ENCODE peak calls at places on chromosomes 16 and 17, in eight cellular contexts. X is pancreas; T is dorsolateral prefrontal cortex; K is mammary epithelial cell; M is GM12878; E is heart left ventricle; U is psoas muscle; J is CD8-positive, alpha-beta T cell. V is an unnamed sample. For H3K27me3, the result is how much of the 10 kb centered on the place peaks cover.

GRCh38 chr17:33765871-33766270 is 472.8 kb upstream of the ASIC2 start:
- DNase-seq in X (no peak), T (no peak), K (no peak), M (no peak), E (no peak), U (no peak), J (no peak), V (no peak)

GRCh38 chr16:8936421-8936820 is 27.3 kb downstream of the USP7 start:
- DNase-seq in X (peak), T (peak), K (peak), M (no peak), E (no peak), U (no peak), J (peak), V (peak)

GRCh38 chr17:73291260-73291801 is 20.5 kb downstream of the CDC42EP4 start:
- DNase-seq in X (peak), T (no peak), K (peak), M (peak), E (peak), U (peak), J (no peak), V (no peak)

GRCh38 chr17:78672880-78673371 is 95.7 kb upstream of the DNAH17 start:
- DNase-seq in X (no peak), T (no peak), K (peak), M (no peak), E (no peak), U (peak), J (no peak), V (no peak)

GRCh38 chr17:1423456-1424135 is 23.6 kb upstream of the YWHAE start:
- DNase-seq in X (no peak), T (no peak), K (no peak), M (no peak), E (no peak), U (no peak), J (no peak), V (no peak)

GRCh38 chr16:84284168-84284722 is 10.4 kb upstream of the WFDC1 start:
- DNase-seq in X (no peak), T (no peak), K (no peak), M (no peak), E (peak), U (peak), J (no peak), V (no peak)

GRCh38 chr17:37429442-37429841 is 22.8 kb downstream of the TADA2A start:
- DNase-seq in X (no peak), T (no peak), K (peak), M (no peak), E (no peak), U (no peak), J (no peak), V (no peak)

GRCh38 chr16:66103245-66103644 is 263.2 kb upstream of the CDH5 start:
- DNase-seq in X (no peak), T (no peak), K (no peak), M (no peak), E (no peak), U (no peak), J (no peak), V (no peak)

GRCh38 chr17:50837980-50838954 is 2.9 kb downstream of the WFIKKN2 start:
- DNase-seq in X (no peak), T (no peak), K (no peak), M (no peak), E (no peak), U (no peak), J (no peak), V (no peak)

GRCh38 chr16:15879255-15879804 is 9.1 kb downstream of the CEP20 start:
- DNase-seq in X (no peak), T (no peak), K (peak), M (no peak), E (no peak), U (no peak), J (no peak), V (no peak)

GRCh38 chr17:8153550-8153956 is 1.3 kb upstream of the PER1 start:
- DNase-seq in X (peak), T (peak), K (peak), M (no peak), E (peak), U (peak), J (no peak), V (no peak)

GRCh38 chr17:63075969-63076368 is 109.9 kb downstream of the TANC2 start:
- DNase-seq in X (no peak), T (no peak), K (no peak), M (no peak), E (no peak), U (no peak), J (no peak), V (no peak)

GRCh38 chr17:44792276-44792675 is 33.5 kb downstream of the ADAM11 start:
- DNase-seq in X (no peak), T (no peak), K (peak), M (no peak), E (no peak), U (no peak), J (no peak), V (no peak)

GRCh38 chr16:3690470-3690918 is 26.8 kb downstream of the TRAP1 start:
- DNase-seq in X (peak), T (peak), K (peak), M (peak), E (peak), U (peak), J (peak), V (peak)

GRCh38 chr16:49491111-49491670 is 117.6 kb downstream of the C16orf78 start:
- DNase-seq in X (no peak), T (no peak), K (no peak), M (no peak), E (no peak), U (peak), J (no peak), V (no peak)

GRCh38 chr17:38554430-38555350 is 51.1 kb downstream of the SRCIN1 start:
- DNase-seq in X (no peak), T (no peak), K (peak), M (no peak), E (no peak), U (no peak), J (no peak), V (no peak)

DNA sequence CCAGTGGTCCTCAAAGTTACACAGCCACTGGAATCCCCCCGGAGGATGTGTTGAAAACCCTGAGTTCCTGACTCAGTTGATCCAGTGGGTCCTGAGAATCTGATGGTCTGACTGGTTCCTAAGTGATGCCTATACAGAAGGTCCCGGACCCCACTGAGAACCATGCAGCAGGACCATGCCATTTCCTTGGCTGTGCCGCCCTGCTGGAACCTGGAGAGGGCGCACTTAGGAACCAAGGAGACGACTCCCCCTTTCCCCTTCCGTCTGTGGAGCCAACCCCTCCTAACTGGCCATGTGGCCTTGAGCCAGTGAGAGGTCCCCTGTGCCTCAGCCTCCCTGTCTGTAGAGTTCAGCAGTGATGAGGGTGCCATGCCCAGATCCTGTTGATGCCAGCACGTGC is 22.0 kb downstream of the C16orf74 start:
- DNase-seq in X (no peak), T (no peak), K (no peak), M (no peak), E (no peak), U (no peak), J (no peak), V (no peak)
- TF ChIP-seq CTCF in X (no peak), T (no peak), K (peak), M (peak), E (no peak), U (no peak), J (no peak), V (no peak)

GRCh38 chr17:47808830-47809480 is 12.6 kb downstream of the OSBPL7 start:
- DNase-seq in X (peak), T (no peak), K (no peak), M (no peak), E (no peak), U (no peak), J (no peak), V (no peak)
- H3K27me3 ChIP-seq in X (under half), T (under half), K (under half), M (under half), E (under half), U (under half), J (under half), V (under half)

GRCh38 chr16:88627531-88628411 is 10.6 kb upstream of the IL17C start:
- DNase-seq in X (no peak), T (no peak), K (no peak), M (no peak), E (no peak), U (no peak), J (no peak), V (no peak)

GRCh38 chr16:88630433-88630832 is 7.9 kb upstream of the IL17C start:
- DNase-seq in X (no peak), T (no peak), K (no peak), M (no peak), E (no peak), U (no peak), J (no peak), V (no peak)

GRCh38 chr16:88626646-88627045 is 11.7 kb upstream of the IL17C start:
- DNase-seq in X (no peak), T (no peak), K (no peak), M (no peak), E (no peak), U (no peak), J (no peak), V (no peak)

GRCh38 chr16:88629835-88630234 is 8.5 kb upstream of the IL17C start:
- DNase-seq in X (no peak), T (no peak), K (no peak), M (no peak), E (no peak), U (no peak), J (no peak), V (no peak)

DNA sequence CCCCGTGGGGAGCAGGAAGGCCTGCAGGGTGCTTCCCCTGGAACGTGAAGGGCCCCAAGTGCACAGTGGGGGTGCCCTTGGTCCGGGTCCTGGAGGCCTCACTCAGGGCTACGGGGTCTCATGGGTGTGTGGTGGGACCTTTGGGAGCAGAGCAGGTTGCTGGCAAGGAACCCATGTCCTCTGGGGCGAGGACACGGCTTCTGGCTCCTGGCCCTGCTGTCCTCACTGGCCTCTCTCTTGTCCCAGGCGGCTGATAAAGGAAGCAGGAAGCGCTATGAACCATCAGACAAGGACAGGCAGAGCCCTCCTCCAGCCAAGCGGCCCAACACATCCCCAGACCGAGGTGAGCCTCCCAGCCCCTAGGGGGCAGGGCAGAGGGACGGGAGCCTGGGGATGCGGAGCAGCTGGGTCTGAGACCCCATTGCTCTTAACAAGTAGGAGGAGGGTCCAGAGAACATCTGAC is 9.8 kb upstream of the IL17C start:
- DNase-seq in X (no peak), T (no peak), K (no peak), M (no peak), E (peak), U (peak), J (no peak), V (no peak)
- TF ChIP-seq CTCF in X (no peak), T (no peak), K (no peak), M (peak), E (peak), U (peak), J (no peak), V (peak)

GRCh38 chr16:89065445-89065795 is 28.2 kb upstream of the ACSF3 start:
- DNase-seq in X (no peak), T (no peak), K (no peak), M (no peak), E (no peak), U (no peak), J (no peak), V (no peak)

GRCh38 chr16:89061590-89062380 is 31.9 kb upstream of the ACSF3 start:
- DNase-seq in X (no peak), T (no peak), K (no peak), M (no peak), E (no peak), U (no peak), J (no peak), V (no peak)

GRCh38 chr16:89064606-89065444 is 28.8 kb upstream of the ACSF3 start:
- DNase-seq in X (no peak), T (no peak), K (no peak), M (no peak), E (no peak), U (no peak), J (no peak), V (no peak)

GRCh38 chr16:89062389-89063345 is 31.0 kb upstream of the ACSF3 start:
- DNase-seq in X (no peak), T (no peak), K (no peak), M (no peak), E (no peak), U (no peak), J (no peak), V (no peak)

GRCh38 chr16:89063768-89064320 is 29.8 kb upstream of the ACSF3 start:
- DNase-seq in X (no peak), T (no peak), K (no peak), M (no peak), E (no peak), U (no peak), J (no peak), V (no peak)
- H3K27me3 ChIP-seq in X (under half), T (under half), K (under half), M (under half), E (under half), U (under half), J (under half), V (under half)

DNA sequence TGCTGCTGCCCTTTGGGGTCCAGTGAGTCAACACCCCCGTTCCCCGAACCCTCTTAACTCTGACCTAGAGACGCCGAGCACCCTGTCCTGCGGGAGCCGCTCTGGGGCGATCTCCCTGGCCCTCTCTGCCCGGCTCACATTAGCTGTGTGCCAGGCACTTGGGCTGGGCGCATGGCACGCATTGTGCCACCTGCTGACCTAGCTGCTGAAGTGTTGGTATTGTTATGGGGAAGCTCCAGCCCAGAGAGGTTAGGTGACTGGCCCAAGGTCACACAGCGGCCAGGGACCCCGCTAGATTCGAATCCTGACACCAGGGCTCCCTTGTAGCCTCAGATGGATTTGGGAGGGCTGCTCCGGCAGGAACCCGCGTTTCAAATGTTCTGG is 1.1 kb downstream of the HSD17B1 start:
- DNase-seq in X (no peak), T (no peak), K (peak), M (no peak), E (no peak), U (peak), J (no peak), V (no peak)
- TF ChIP-seq CTCF in X (no peak), T (no peak), K (no peak), M (no peak), E (no peak), U (no peak), J (no peak), V (no peak)

GRCh38 chr17:6474376-6474775 is 30.1 kb downstream of the PIMREG start:
- DNase-seq in X (no peak), T (no peak), K (no peak), M (no peak), E (no peak), U (no peak), J (no peak), V (no peak)

GRCh38 chr17:6476061-6476833 is 32.0 kb downstream of the PIMREG start:
- DNase-seq in X (no peak), T (no peak), K (no peak), M (no peak), E (no peak), U (no peak), J (no peak), V (no peak)

GRCh38 chr17:6473128-6473767 is 29.0 kb downstream of the PIMREG start:
- DNase-seq in X (peak), T (peak), K (peak), M (no peak), E (peak), U (peak), J (peak), V (peak)

GRCh38 chr17:6475411-6475810 is 31.2 kb downstream of the PIMREG start:
- DNase-seq in X (no peak), T (no peak), K (peak), M (no peak), E (no peak), U (no peak), J (no peak), V (no peak)

DNA sequence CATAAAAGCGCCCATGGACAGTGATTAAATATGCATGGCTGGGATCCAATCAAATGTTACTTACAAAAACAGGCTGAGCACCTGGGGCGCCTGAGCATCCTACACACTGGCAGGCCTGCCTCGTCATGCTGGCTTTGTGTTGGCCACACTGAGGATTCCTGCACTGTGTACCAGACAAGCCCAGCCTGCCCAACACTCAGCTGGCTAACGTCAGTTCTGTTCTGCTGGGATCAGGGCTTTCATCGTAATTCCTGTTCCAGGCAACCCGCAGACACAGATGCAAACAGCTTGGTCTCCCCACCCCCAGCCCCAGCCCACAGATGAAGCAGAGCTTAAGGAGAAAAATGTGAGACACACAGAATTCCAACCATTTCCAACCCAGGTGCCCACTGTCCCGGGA is 30.7 kb downstream of the PIMREG start:
- DNase-seq in X (no peak), T (no peak), K (peak), M (no peak), E (no peak), U (no peak), J (no peak), V (no peak)
- H3K27me3 ChIP-seq in X (under half), T (under half), K (under half), M (under half), E (under half), U (under half), J (under half), V (under half)

GRCh38 chr16:75209944-75210343 is 3.0 kb upstream of the CTRB2 start:
- DNase-seq in X (no peak), T (no peak), K (no peak), M (no peak), E (no peak), U (no peak), J (no peak), V (no peak)
- TF ChIP-seq CTCF in X (no peak), T (no peak), K (no peak), M (no peak), E (no peak), U (no peak), J (no peak), V (no peak)